ENCODE peak calls at places on chromosome 9, in ten cellular contexts. One of them, this sample, is unnamed.

GRCh38 chr9:82606071-82606470 is 456.9 kb downstream of the RASEF start:
- DNase-seq in anterior cingulate cortex: no peak
- DNase-seq in Caco-2: no peak
- DNase-seq in PC-9: no peak
- DNase-seq in COR-L47: no peak
- DNase-seq in glomerular endothelial cell: no peak
- DNase-seq in renal cortical epithelial cell: no peak
- DNase-seq in activated T-cell treated with anti-CD3 and anti-CD28 coated beads for 1 hour: no peak
- DNase-seq in left ventricle myocardium inferior: no peak
- DNase-seq in myocyte: no peak
- DNase-seq in this sample: no peak

GRCh38 chr9:129126789-129127618 is 15.8 kb downstream of the PTPA start:
- DNase-seq in anterior cingulate cortex: no peak
- DNase-seq in Caco-2: no peak
- DNase-seq in PC-9: no peak
- DNase-seq in COR-L47: no peak
- DNase-seq in glomerular endothelial cell: no peak
- DNase-seq in renal cortical epithelial cell: no peak
- DNase-seq in activated T-cell treated with anti-CD3 and anti-CD28 coated beads for 1 hour: no peak
- DNase-seq in left ventricle myocardium inferior: no peak
- DNase-seq in myocyte: peak
- DNase-seq in this sample: no peak

GRCh38 chr9:136671646-136672430 is 9.1 kb downstream of the EGFL7 start:
- DNase-seq in anterior cingulate cortex: no peak
- DNase-seq in Caco-2: no peak
- DNase-seq in PC-9: peak
- DNase-seq in COR-L47: no peak
- DNase-seq in glomerular endothelial cell: no peak
- DNase-seq in renal cortical epithelial cell: no peak
- DNase-seq in activated T-cell treated with anti-CD3 and anti-CD28 coated beads for 1 hour: peak
- DNase-seq in left ventricle myocardium inferior: no peak
- DNase-seq in myocyte: peak
- DNase-seq in this sample: peak

GRCh38 chr9:70760228-70760627 is 345.8 kb upstream of the KLF9 start:
- DNase-seq in anterior cingulate cortex: no peak
- DNase-seq in Caco-2: no peak
- DNase-seq in PC-9: no peak
- DNase-seq in COR-L47: no peak
- DNase-seq in glomerular endothelial cell: no peak
- DNase-seq in renal cortical epithelial cell: no peak
- DNase-seq in activated T-cell treated with anti-CD3 and anti-CD28 coated beads for 1 hour: no peak
- DNase-seq in left ventricle myocardium inferior: no peak
- DNase-seq in myocyte: no peak
- DNase-seq in this sample: no peak

GRCh38 chr9:101054657-101055056 is 26.1 kb downstream of the PLPPR1 start:
- DNase-seq in anterior cingulate cortex: no peak
- DNase-seq in Caco-2: no peak
- DNase-seq in PC-9: no peak
- DNase-seq in COR-L47: no peak
- DNase-seq in glomerular endothelial cell: no peak
- DNase-seq in renal cortical epithelial cell: no peak
- DNase-seq in activated T-cell treated with anti-CD3 and anti-CD28 coated beads for 1 hour: no peak
- DNase-seq in left ventricle myocardium inferior: no peak
- DNase-seq in myocyte: no peak
- DNase-seq in this sample: no peak

GRCh38 chr9:127858041-127858512 is 3.6 kb upstream of the ENG start:
- DNase-seq in anterior cingulate cortex: no peak
- DNase-seq in Caco-2: no peak
- DNase-seq in PC-9: no peak
- DNase-seq in COR-L47: peak
- DNase-seq in glomerular endothelial cell: no peak
- DNase-seq in renal cortical epithelial cell: no peak
- DNase-seq in activated T-cell treated with anti-CD3 and anti-CD28 coated beads for 1 hour: no peak
- DNase-seq in left ventricle myocardium inferior: peak
- DNase-seq in myocyte: peak
- DNase-seq in this sample: peak

GRCh38 chr9:133959171-133959570 is 33.0 kb downstream of the VAV2 start:
- DNase-seq in anterior cingulate cortex: no peak
- DNase-seq in Caco-2: no peak
- DNase-seq in PC-9: no peak
- DNase-seq in COR-L47: no peak
- DNase-seq in glomerular endothelial cell: no peak
- DNase-seq in renal cortical epithelial cell: no peak
- DNase-seq in activated T-cell treated with anti-CD3 and anti-CD28 coated beads for 1 hour: no peak
- DNase-seq in left ventricle myocardium inferior: no peak
- DNase-seq in myocyte: no peak
- DNase-seq in this sample: no peak

GRCh38 chr9:135878528-135879236 is 28.7 kb downstream of the CAMSAP1 start:
- DNase-seq in anterior cingulate cortex: no peak
- DNase-seq in Caco-2: no peak
- DNase-seq in PC-9: no peak
- DNase-seq in COR-L47: no peak
- DNase-seq in glomerular endothelial cell: no peak
- DNase-seq in renal cortical epithelial cell: no peak
- DNase-seq in activated T-cell treated with anti-CD3 and anti-CD28 coated beads for 1 hour: no peak
- DNase-seq in left ventricle myocardium inferior: no peak
- DNase-seq in myocyte: peak
- DNase-seq in this sample: no peak

GRCh38 chr9:99368341-99369326 is 146.6 kb downstream of the SEC61B start:
- DNase-seq in anterior cingulate cortex: peak
- DNase-seq in Caco-2: no peak
- DNase-seq in PC-9: no peak
- DNase-seq in COR-L47: no peak
- DNase-seq in glomerular endothelial cell: no peak
- DNase-seq in renal cortical epithelial cell: peak
- DNase-seq in activated T-cell treated with anti-CD3 and anti-CD28 coated beads for 1 hour: no peak
- DNase-seq in left ventricle myocardium inferior: peak
- DNase-seq in myocyte: peak
- DNase-seq in this sample: peak

GRCh38 chr9:86202338-86202882 is 57.0 kb downstream of the C9orf153 start:
- DNase-seq in anterior cingulate cortex: no peak
- DNase-seq in Caco-2: no peak
- DNase-seq in PC-9: peak
- DNase-seq in COR-L47: peak
- DNase-seq in glomerular endothelial cell: peak
- DNase-seq in renal cortical epithelial cell: peak
- DNase-seq in activated T-cell treated with anti-CD3 and anti-CD28 coated beads for 1 hour: peak
- DNase-seq in left ventricle myocardium inferior: no peak
- DNase-seq in myocyte: peak
- DNase-seq in this sample: peak

GRCh38 chr9:73038613-73039012 is 85.8 kb upstream of the ALDH1A1 start:
- DNase-seq in anterior cingulate cortex: no peak
- DNase-seq in Caco-2: peak
- DNase-seq in PC-9: peak
- DNase-seq in COR-L47: no peak
- DNase-seq in glomerular endothelial cell: no peak
- DNase-seq in renal cortical epithelial cell: peak
- DNase-seq in activated T-cell treated with anti-CD3 and anti-CD28 coated beads for 1 hour: no peak
- DNase-seq in left ventricle myocardium inferior: peak
- DNase-seq in myocyte: peak
- DNase-seq in this sample: peak

GRCh38 chr9:111566234-111566633 is 33.2 kb downstream of the PTGR1 start:
- DNase-seq in anterior cingulate cortex: no peak
- DNase-seq in Caco-2: no peak
- DNase-seq in PC-9: no peak
- DNase-seq in COR-L47: no peak
- DNase-seq in glomerular endothelial cell: no peak
- DNase-seq in renal cortical epithelial cell: no peak
- DNase-seq in activated T-cell treated with anti-CD3 and anti-CD28 coated beads for 1 hour: no peak
- DNase-seq in left ventricle myocardium inferior: no peak
- DNase-seq in myocyte: peak
- DNase-seq in this sample: peak

GRCh38 chr9:83706703-83707517 is 848 bp downstream of the UBQLN1 start:
- DNase-seq in anterior cingulate cortex: no peak
- DNase-seq in Caco-2: peak
- DNase-seq in PC-9: peak
- DNase-seq in COR-L47: peak
- DNase-seq in glomerular endothelial cell: no peak
- DNase-seq in renal cortical epithelial cell: no peak
- DNase-seq in activated T-cell treated with anti-CD3 and anti-CD28 coated beads for 1 hour: peak
- DNase-seq in left ventricle myocardium inferior: peak
- DNase-seq in myocyte: peak
- DNase-seq in this sample: peak

GRCh38 chr9:6410653-6411052 is 2.3 kb upstream of the UHRF2 start:
- DNase-seq in anterior cingulate cortex: no peak
- DNase-seq in Caco-2: no peak
- DNase-seq in PC-9: no peak
- DNase-seq in COR-L47: no peak
- DNase-seq in glomerular endothelial cell: no peak
- DNase-seq in renal cortical epithelial cell: no peak
- DNase-seq in activated T-cell treated with anti-CD3 and anti-CD28 coated beads for 1 hour: no peak
- DNase-seq in left ventricle myocardium inferior: no peak
- DNase-seq in myocyte: no peak
- DNase-seq in this sample: no peak

GRCh38 chr9:107249665-107250285 is 33.3 kb upstream of the RAD23B start:
- DNase-seq in anterior cingulate cortex: no peak
- DNase-seq in Caco-2: no peak
- DNase-seq in PC-9: no peak
- DNase-seq in COR-L47: no peak
- DNase-seq in glomerular endothelial cell: no peak
- DNase-seq in renal cortical epithelial cell: no peak
- DNase-seq in activated T-cell treated with anti-CD3 and anti-CD28 coated beads for 1 hour: no peak
- DNase-seq in left ventricle myocardium inferior: no peak
- DNase-seq in myocyte: no peak
- DNase-seq in this sample: peak

GRCh38 chr9:88816141-88816540 is 175.1 kb upstream of the S1PR3 start:
- DNase-seq in anterior cingulate cortex: no peak
- DNase-seq in Caco-2: no peak
- DNase-seq in PC-9: no peak
- DNase-seq in COR-L47: no peak
- DNase-seq in glomerular endothelial cell: no peak
- DNase-seq in renal cortical epithelial cell: no peak
- DNase-seq in activated T-cell treated with anti-CD3 and anti-CD28 coated beads for 1 hour: no peak
- DNase-seq in left ventricle myocardium inferior: no peak
- DNase-seq in myocyte: peak
- DNase-seq in this sample: peak

GRCh38 chr9:20683351-20684034 is 566 bp upstream of the FOCAD start:
- DNase-seq in anterior cingulate cortex: peak
- DNase-seq in Caco-2: no peak
- DNase-seq in PC-9: peak
- DNase-seq in COR-L47: no peak
- DNase-seq in glomerular endothelial cell: peak
- DNase-seq in renal cortical epithelial cell: peak
- DNase-seq in activated T-cell treated with anti-CD3 and anti-CD28 coated beads for 1 hour: peak
- DNase-seq in left ventricle myocardium inferior: peak
- DNase-seq in myocyte: peak
- DNase-seq in this sample: peak

This sample was measured in GM23248.